ENCODE peak calls at places on chromosomes 13 and 19, in nine cellular contexts. One of them, this sample, is unnamed.

GRCh38 chr13:91154553-91154952 is 192.9 kb upstream of the MIR17HG start:
- DNase-seq in HS-27A: no peak
- DNase-seq in GF-D8: no peak
- DNase-seq in activated naive CD4-positive, alpha-beta T cell treated with anti-CD3 and anti-CD28 coated beads, Interleukin-2, amount 50 U/mL, for 72 hours: no peak
- DNase-seq in left cardiac atrium: no peak
- DNase-seq in fibroblast of the conjunctiva: no peak
- DNase-seq in ureter: no peak
- DNase-seq in cardiac muscle cell: no peak
- DNase-seq in non-pigmented ciliary epithelial cell: no peak
- DNase-seq in this sample: no peak

GRCh38 chr19:10891360-10892108 is 20.2 kb downstream of the CARM1 start:
- DNase-seq in HS-27A: no peak
- DNase-seq in GF-D8: no peak
- DNase-seq in activated naive CD4-positive, alpha-beta T cell treated with anti-CD3 and anti-CD28 coated beads, Interleukin-2, amount 50 U/mL, for 72 hours: no peak
- DNase-seq in left cardiac atrium: no peak
- DNase-seq in fibroblast of the conjunctiva: no peak
- DNase-seq in ureter: no peak
- DNase-seq in cardiac muscle cell: no peak
- DNase-seq in non-pigmented ciliary epithelial cell: no peak
- DNase-seq in this sample: no peak

GRCh38 chr13:109344552-109345157 is 441.7 kb downstream of the IRS2 start:
- DNase-seq in HS-27A: peak; percentile 46
- DNase-seq in GF-D8: no peak
- DNase-seq in activated naive CD4-positive, alpha-beta T cell treated with anti-CD3 and anti-CD28 coated beads, Interleukin-2, amount 50 U/mL, for 72 hours: no peak
- DNase-seq in left cardiac atrium: no peak
- DNase-seq in fibroblast of the conjunctiva: no peak
- DNase-seq in ureter: no peak
- DNase-seq in cardiac muscle cell: no peak
- DNase-seq in non-pigmented ciliary epithelial cell: peak; percentile 67
- DNase-seq in this sample: no peak

GRCh38 chr19:50701367-50701985 is 18.1 kb downstream of the SHANK1 start:
- DNase-seq in HS-27A: no peak
- DNase-seq in GF-D8: no peak
- DNase-seq in activated naive CD4-positive, alpha-beta T cell treated with anti-CD3 and anti-CD28 coated beads, Interleukin-2, amount 50 U/mL, for 72 hours: no peak
- DNase-seq in left cardiac atrium: no peak
- DNase-seq in fibroblast of the conjunctiva: no peak
- DNase-seq in ureter: no peak
- DNase-seq in cardiac muscle cell: no peak
- DNase-seq in non-pigmented ciliary epithelial cell: no peak
- DNase-seq in this sample: no peak

GRCh38 chr19:42121036-42121621 is 11.1 kb downstream of the POU2F2 start:
- DNase-seq in HS-27A: no peak
- DNase-seq in GF-D8: no peak
- DNase-seq in activated naive CD4-positive, alpha-beta T cell treated with anti-CD3 and anti-CD28 coated beads, Interleukin-2, amount 50 U/mL, for 72 hours: no peak
- DNase-seq in left cardiac atrium: no peak
- DNase-seq in fibroblast of the conjunctiva: no peak
- DNase-seq in ureter: no peak
- DNase-seq in cardiac muscle cell: no peak
- DNase-seq in non-pigmented ciliary epithelial cell: no peak
- DNase-seq in this sample: no peak

GRCh38 chr19:53086949-53087348 is 16.3 kb downstream of the ZNF160 start:
- DNase-seq in HS-27A: no peak
- DNase-seq in GF-D8: no peak
- DNase-seq in activated naive CD4-positive, alpha-beta T cell treated with anti-CD3 and anti-CD28 coated beads, Interleukin-2, amount 50 U/mL, for 72 hours: no peak
- DNase-seq in left cardiac atrium: peak; percentile 69
- DNase-seq in fibroblast of the conjunctiva: no peak
- DNase-seq in ureter: no peak
- DNase-seq in cardiac muscle cell: no peak
- DNase-seq in non-pigmented ciliary epithelial cell: peak; percentile 35
- DNase-seq in this sample: no peak

GRCh38 chr19:6087074-6087506 is 23.2 kb downstream of the RFX2 start:
- DNase-seq in HS-27A: no peak
- DNase-seq in GF-D8: peak; percentile 35
- DNase-seq in activated naive CD4-positive, alpha-beta T cell treated with anti-CD3 and anti-CD28 coated beads, Interleukin-2, amount 50 U/mL, for 72 hours: no peak
- DNase-seq in left cardiac atrium: no peak
- DNase-seq in fibroblast of the conjunctiva: no peak
- DNase-seq in ureter: no peak
- DNase-seq in cardiac muscle cell: no peak
- DNase-seq in non-pigmented ciliary epithelial cell: no peak
- DNase-seq in this sample: no peak

GRCh38 chr19:48925240-48925843 is 8.2 kb upstream of the DHDH start:
- DNase-seq in HS-27A: peak; percentile 51
- DNase-seq in GF-D8: no peak
- DNase-seq in activated naive CD4-positive, alpha-beta T cell treated with anti-CD3 and anti-CD28 coated beads, Interleukin-2, amount 50 U/mL, for 72 hours: no peak
- DNase-seq in left cardiac atrium: no peak
- DNase-seq in fibroblast of the conjunctiva: peak; percentile 29
- DNase-seq in ureter: no peak
- DNase-seq in cardiac muscle cell: no peak
- DNase-seq in non-pigmented ciliary epithelial cell: peak; percentile 64
- DNase-seq in this sample: peak; percentile 19

GRCh38 chr13:92602560-92602959 is 624.0 kb upstream of the GPC6 start:
- DNase-seq in HS-27A: no peak
- DNase-seq in GF-D8: no peak
- DNase-seq in activated naive CD4-positive, alpha-beta T cell treated with anti-CD3 and anti-CD28 coated beads, Interleukin-2, amount 50 U/mL, for 72 hours: no peak
- DNase-seq in left cardiac atrium: no peak
- DNase-seq in fibroblast of the conjunctiva: no peak
- DNase-seq in ureter: no peak
- DNase-seq in cardiac muscle cell: no peak
- DNase-seq in non-pigmented ciliary epithelial cell: peak; percentile 22
- DNase-seq in this sample: peak; percentile 5

GRCh38 chr19:54074851-54075250 is 6.3 kb downstream of the TARM1 start:
- DNase-seq in HS-27A: no peak
- DNase-seq in GF-D8: no peak
- DNase-seq in activated naive CD4-positive, alpha-beta T cell treated with anti-CD3 and anti-CD28 coated beads, Interleukin-2, amount 50 U/mL, for 72 hours: no peak
- DNase-seq in left cardiac atrium: no peak
- DNase-seq in fibroblast of the conjunctiva: no peak
- DNase-seq in ureter: no peak
- DNase-seq in cardiac muscle cell: no peak
- DNase-seq in non-pigmented ciliary epithelial cell: no peak
- DNase-seq in this sample: no peak

GRCh38 chr13:99467764-99468163 is 33.5 kb upstream of the TM9SF2 start:
- DNase-seq in HS-27A: no peak
- DNase-seq in GF-D8: no peak
- DNase-seq in activated naive CD4-positive, alpha-beta T cell treated with anti-CD3 and anti-CD28 coated beads, Interleukin-2, amount 50 U/mL, for 72 hours: no peak
- DNase-seq in left cardiac atrium: no peak
- DNase-seq in fibroblast of the conjunctiva: no peak
- DNase-seq in ureter: no peak
- DNase-seq in cardiac muscle cell: no peak
- DNase-seq in non-pigmented ciliary epithelial cell: no peak
- DNase-seq in this sample: no peak

GRCh38 chr19:43546581-43546980 is 13.6 kb downstream of the ZNF575 start:
- DNase-seq in HS-27A: no peak
- DNase-seq in GF-D8: no peak
- DNase-seq in activated naive CD4-positive, alpha-beta T cell treated with anti-CD3 and anti-CD28 coated beads, Interleukin-2, amount 50 U/mL, for 72 hours: no peak
- DNase-seq in left cardiac atrium: no peak
- DNase-seq in fibroblast of the conjunctiva: no peak
- DNase-seq in ureter: no peak
- DNase-seq in cardiac muscle cell: no peak
- DNase-seq in non-pigmented ciliary epithelial cell: no peak
- DNase-seq in this sample: no peak

GRCh38 chr19:10915511-10916091 is 12.8 kb downstream of the YIPF2 start:
- DNase-seq in HS-27A: peak; percentile 45
- DNase-seq in GF-D8: no peak
- DNase-seq in activated naive CD4-positive, alpha-beta T cell treated with anti-CD3 and anti-CD28 coated beads, Interleukin-2, amount 50 U/mL, for 72 hours: no peak
- DNase-seq in left cardiac atrium: no peak
- DNase-seq in fibroblast of the conjunctiva: peak; percentile 89
- DNase-seq in ureter: no peak
- DNase-seq in cardiac muscle cell: no peak
- DNase-seq in non-pigmented ciliary epithelial cell: no peak
- DNase-seq in this sample: no peak

GRCh38 chr13:80873589-80873988 is 532.7 kb upstream of the SPRY2 start:
- DNase-seq in HS-27A: no peak
- DNase-seq in GF-D8: no peak
- DNase-seq in activated naive CD4-positive, alpha-beta T cell treated with anti-CD3 and anti-CD28 coated beads, Interleukin-2, amount 50 U/mL, for 72 hours: no peak
- DNase-seq in left cardiac atrium: no peak
- DNase-seq in fibroblast of the conjunctiva: no peak
- DNase-seq in ureter: no peak
- DNase-seq in cardiac muscle cell: no peak
- DNase-seq in non-pigmented ciliary epithelial cell: no peak
- DNase-seq in this sample: no peak